ENCODE peak calls at places on chromosome 18, in nine cellular contexts. One of them, this sample, is unnamed.

GRCh38 chr18:6366776-6367175 is 47.9 kb downstream of the L3MBTL4 start:
- ATAC-seq in stimulated activated effector memory CD8-positive, alpha-beta T cell treated with anti-CD3 and anti-CD28 coated beads, Interleukin-12 subunit alpha, Interleukin-12 subunit beta, amount 100 ng/mL, for 72 hours: no peak
- ATAC-seq in left cardiac atrium: no peak
- ATAC-seq in activated B cell treated with CpG ODN at 0.5 μM for 24 hours: no peak
- ATAC-seq in natural killer cell: no peak
- ATAC-seq in upper lobe of right lung: no peak
- ATAC-seq in heart right ventricle: no peak
- ATAC-seq in gastrocnemius medialis: no peak
- ATAC-seq in T-helper 17 cell: no peak
- ATAC-seq in this sample: no peak

GRCh38 chr18:48348739-48349138 is 60.4 kb downstream of the ZBTB7C start:
- ATAC-seq in left cardiac atrium: no peak
- ATAC-seq in heart right ventricle: no peak
- ATAC-seq in T-helper 17 cell: no peak
- ATAC-seq in upper lobe of right lung: peak; percentile 11
- ATAC-seq in activated B cell treated with CpG ODN at 0.5 μM for 24 hours: no peak
- ATAC-seq in gastrocnemius medialis: no peak
- ATAC-seq in stimulated activated effector memory CD8-positive, alpha-beta T cell treated with anti-CD3 and anti-CD28 coated beads, Interleukin-12 subunit alpha, Interleukin-12 subunit beta, amount 100 ng/mL, for 72 hours: no peak
- ATAC-seq in natural killer cell: no peak
- ATAC-seq in this sample: no peak

GRCh38 chr18:1252534-1252933 is 347.9 kb downstream of the ADCYAP1 start:
- ATAC-seq in left cardiac atrium: no peak
- ATAC-seq in natural killer cell: no peak
- ATAC-seq in stimulated activated effector memory CD8-positive, alpha-beta T cell treated with anti-CD3 and anti-CD28 coated beads, Interleukin-12 subunit alpha, Interleukin-12 subunit beta, amount 100 ng/mL, for 72 hours: no peak
- ATAC-seq in heart right ventricle: no peak
- ATAC-seq in activated B cell treated with CpG ODN at 0.5 μM for 24 hours: no peak
- ATAC-seq in T-helper 17 cell: no peak
- ATAC-seq in gastrocnemius medialis: no peak
- ATAC-seq in upper lobe of right lung: no peak
- ATAC-seq in this sample: no peak

GRCh38 chr18:40878371-40878770 is 1076.7 kb upstream of the PIK3C3 start:
- ATAC-seq in activated B cell treated with CpG ODN at 0.5 μM for 24 hours: no peak
- ATAC-seq in gastrocnemius medialis: no peak
- ATAC-seq in natural killer cell: no peak
- ATAC-seq in stimulated activated effector memory CD8-positive, alpha-beta T cell treated with anti-CD3 and anti-CD28 coated beads, Interleukin-12 subunit alpha, Interleukin-12 subunit beta, amount 100 ng/mL, for 72 hours: no peak
- ATAC-seq in upper lobe of right lung: no peak
- ATAC-seq in heart right ventricle: no peak
- ATAC-seq in T-helper 17 cell: no peak
- ATAC-seq in left cardiac atrium: no peak
- ATAC-seq in this sample: no peak

GRCh38 chr18:3664563-3665178 is 214.7 kb downstream of the TGIF1 start:
- ATAC-seq in T-helper 17 cell: no peak
- ATAC-seq in natural killer cell: no peak
- ATAC-seq in upper lobe of right lung: peak; percentile 67
- ATAC-seq in heart right ventricle: no peak
- ATAC-seq in activated B cell treated with CpG ODN at 0.5 μM for 24 hours: no peak
- ATAC-seq in gastrocnemius medialis: no peak
- ATAC-seq in left cardiac atrium: no peak
- ATAC-seq in stimulated activated effector memory CD8-positive, alpha-beta T cell treated with anti-CD3 and anti-CD28 coated beads, Interleukin-12 subunit alpha, Interleukin-12 subunit beta, amount 100 ng/mL, for 72 hours: no peak
- ATAC-seq in this sample: no peak

GRCh38 chr18:35343488-35343935 is 708 bp downstream of the ZNF24 start:
- ATAC-seq in T-helper 17 cell: no peak
- ATAC-seq in stimulated activated effector memory CD8-positive, alpha-beta T cell treated with anti-CD3 and anti-CD28 coated beads, Interleukin-12 subunit alpha, Interleukin-12 subunit beta, amount 100 ng/mL, for 72 hours: no peak
- ATAC-seq in heart right ventricle: no peak
- ATAC-seq in upper lobe of right lung: no peak
- ATAC-seq in activated B cell treated with CpG ODN at 0.5 μM for 24 hours: no peak
- ATAC-seq in left cardiac atrium: no peak
- ATAC-seq in gastrocnemius medialis: no peak
- ATAC-seq in natural killer cell: no peak
- ATAC-seq in this sample: no peak

GRCh38 chr18:12318334-12318697 is 10.3 kb downstream of the TUBB6 start:
- ATAC-seq in stimulated activated effector memory CD8-positive, alpha-beta T cell treated with anti-CD3 and anti-CD28 coated beads, Interleukin-12 subunit alpha, Interleukin-12 subunit beta, amount 100 ng/mL, for 72 hours: no peak
- ATAC-seq in natural killer cell: no peak
- ATAC-seq in activated B cell treated with CpG ODN at 0.5 μM for 24 hours: no peak
- ATAC-seq in left cardiac atrium: peak; percentile 8
- ATAC-seq in heart right ventricle: peak; percentile 64
- ATAC-seq in gastrocnemius medialis: peak; percentile 30
- ATAC-seq in upper lobe of right lung: peak; percentile 32
- ATAC-seq in T-helper 17 cell: no peak
- ATAC-seq in this sample: no peak

GRCh38 chr18:56900195-56901094 is 246.4 kb upstream of the BOD1L2 start:
- ATAC-seq in heart right ventricle: peak; percentile 62
- ATAC-seq in stimulated activated effector memory CD8-positive, alpha-beta T cell treated with anti-CD3 and anti-CD28 coated beads, Interleukin-12 subunit alpha, Interleukin-12 subunit beta, amount 100 ng/mL, for 72 hours: no peak
- ATAC-seq in upper lobe of right lung: no peak
- ATAC-seq in T-helper 17 cell: no peak
- ATAC-seq in left cardiac atrium: peak; percentile 38
- ATAC-seq in activated B cell treated with CpG ODN at 0.5 μM for 24 hours: no peak
- ATAC-seq in natural killer cell: no peak
- ATAC-seq in gastrocnemius medialis: no peak
- ATAC-seq in this sample: no peak

GRCh38 chr18:51330148-51330547 is 132.7 kb upstream of the MEX3C start:
- ATAC-seq in upper lobe of right lung: no peak
- ATAC-seq in gastrocnemius medialis: no peak
- ATAC-seq in left cardiac atrium: no peak
- ATAC-seq in heart right ventricle: no peak
- ATAC-seq in T-helper 17 cell: no peak
- ATAC-seq in activated B cell treated with CpG ODN at 0.5 μM for 24 hours: no peak
- ATAC-seq in stimulated activated effector memory CD8-positive, alpha-beta T cell treated with anti-CD3 and anti-CD28 coated beads, Interleukin-12 subunit alpha, Interleukin-12 subunit beta, amount 100 ng/mL, for 72 hours: no peak
- ATAC-seq in natural killer cell: no peak
- ATAC-seq in this sample: no peak

GRCh38 chr18:77872166-77872565 is 622.5 kb downstream of the GALR1 start:
- ATAC-seq in left cardiac atrium: no peak
- ATAC-seq in upper lobe of right lung: no peak
- ATAC-seq in T-helper 17 cell: no peak
- ATAC-seq in natural killer cell: no peak
- ATAC-seq in heart right ventricle: no peak
- ATAC-seq in gastrocnemius medialis: no peak
- ATAC-seq in activated B cell treated with CpG ODN at 0.5 μM for 24 hours: no peak
- ATAC-seq in stimulated activated effector memory CD8-positive, alpha-beta T cell treated with anti-CD3 and anti-CD28 coated beads, Interleukin-12 subunit alpha, Interleukin-12 subunit beta, amount 100 ng/mL, for 72 hours: no peak
- ATAC-seq in this sample: no peak

GRCh38 chr18:50279752-50280151 is 1.6 kb downstream of the MBD1 start:
- ATAC-seq in T-helper 17 cell: no peak
- ATAC-seq in upper lobe of right lung: no peak
- ATAC-seq in left cardiac atrium: no peak
- ATAC-seq in gastrocnemius medialis: no peak
- ATAC-seq in natural killer cell: no peak
- ATAC-seq in stimulated activated effector memory CD8-positive, alpha-beta T cell treated with anti-CD3 and anti-CD28 coated beads, Interleukin-12 subunit alpha, Interleukin-12 subunit beta, amount 100 ng/mL, for 72 hours: no peak
- ATAC-seq in heart right ventricle: no peak
- ATAC-seq in activated B cell treated with CpG ODN at 0.5 μM for 24 hours: no peak
- ATAC-seq in this sample: no peak

GRCh38 chr18:58394607-58395425 is 234.1 kb downstream of the ALPK2 start:
- ATAC-seq in stimulated activated effector memory CD8-positive, alpha-beta T cell treated with anti-CD3 and anti-CD28 coated beads, Interleukin-12 subunit alpha, Interleukin-12 subunit beta, amount 100 ng/mL, for 72 hours: peak; percentile 46
- ATAC-seq in activated B cell treated with CpG ODN at 0.5 μM for 24 hours: no peak
- ATAC-seq in natural killer cell: no peak
- ATAC-seq in left cardiac atrium: no peak
- ATAC-seq in upper lobe of right lung: peak; percentile 55
- ATAC-seq in gastrocnemius medialis: no peak
- ATAC-seq in heart right ventricle: no peak
- ATAC-seq in T-helper 17 cell: peak; percentile 52
- ATAC-seq in this sample: no peak

GRCh38 chr18:75264195-75264594 is 53.6 kb downstream of the TSHZ1 start:
- ATAC-seq in left cardiac atrium: no peak
- ATAC-seq in T-helper 17 cell: no peak
- ATAC-seq in natural killer cell: no peak
- ATAC-seq in activated B cell treated with CpG ODN at 0.5 μM for 24 hours: no peak
- ATAC-seq in upper lobe of right lung: no peak
- ATAC-seq in gastrocnemius medialis: no peak
- ATAC-seq in stimulated activated effector memory CD8-positive, alpha-beta T cell treated with anti-CD3 and anti-CD28 coated beads, Interleukin-12 subunit alpha, Interleukin-12 subunit beta, amount 100 ng/mL, for 72 hours: no peak
- ATAC-seq in heart right ventricle: no peak
- ATAC-seq in this sample: no peak

GRCh38 chr18:12741351-12741750 is 38.5 kb downstream of the PSMG2 start:
- ATAC-seq in T-helper 17 cell: no peak
- ATAC-seq in heart right ventricle: no peak
- ATAC-seq in gastrocnemius medialis: no peak
- ATAC-seq in activated B cell treated with CpG ODN at 0.5 μM for 24 hours: no peak
- ATAC-seq in stimulated activated effector memory CD8-positive, alpha-beta T cell treated with anti-CD3 and anti-CD28 coated beads, Interleukin-12 subunit alpha, Interleukin-12 subunit beta, amount 100 ng/mL, for 72 hours: peak; percentile 77
- ATAC-seq in left cardiac atrium: no peak
- ATAC-seq in natural killer cell: no peak
- ATAC-seq in upper lobe of right lung: no peak
- ATAC-seq in this sample: no peak

GRCh38 chr18:79422022-79422782 is 26.5 kb downstream of the NFATC1 start:
- ATAC-seq in natural killer cell: peak; percentile 76
- ATAC-seq in heart right ventricle: no peak
- ATAC-seq in gastrocnemius medialis: peak; percentile 59
- ATAC-seq in T-helper 17 cell: no peak
- ATAC-seq in upper lobe of right lung: no peak
- ATAC-seq in left cardiac atrium: no peak
- ATAC-seq in stimulated activated effector memory CD8-positive, alpha-beta T cell treated with anti-CD3 and anti-CD28 coated beads, Interleukin-12 subunit alpha, Interleukin-12 subunit beta, amount 100 ng/mL, for 72 hours: peak; percentile 37
- ATAC-seq in activated B cell treated with CpG ODN at 0.5 μM for 24 hours: peak; percentile 64
- ATAC-seq in this sample: peak; percentile 64

GRCh38 chr18:75491361-75491760 is 63.9 kb upstream of the SMIM21 start:
- ATAC-seq in heart right ventricle: no peak
- ATAC-seq in gastrocnemius medialis: no peak
- ATAC-seq in activated B cell treated with CpG ODN at 0.5 μM for 24 hours: no peak
- ATAC-seq in left cardiac atrium: no peak
- ATAC-seq in stimulated activated effector memory CD8-positive, alpha-beta T cell treated with anti-CD3 and anti-CD28 coated beads, Interleukin-12 subunit alpha, Interleukin-12 subunit beta, amount 100 ng/mL, for 72 hours: no peak
- ATAC-seq in natural killer cell: no peak
- ATAC-seq in T-helper 17 cell: no peak
- ATAC-seq in upper lobe of right lung: no peak
- ATAC-seq in this sample: no peak

GRCh38 chr18:12883003-12883683 is 894 bp downstream of the PTPN2 start:
- ATAC-seq in upper lobe of right lung: peak; percentile 33
- ATAC-seq in left cardiac atrium: peak; percentile 79
- ATAC-seq in stimulated activated effector memory CD8-positive, alpha-beta T cell treated with anti-CD3 and anti-CD28 coated beads, Interleukin-12 subunit alpha, Interleukin-12 subunit beta, amount 100 ng/mL, for 72 hours: peak; percentile 35
- ATAC-seq in activated B cell treated with CpG ODN at 0.5 μM for 24 hours: no peak
- ATAC-seq in gastrocnemius medialis: peak; percentile 55
- ATAC-seq in T-helper 17 cell: no peak
- ATAC-seq in natural killer cell: peak; percentile 3
- ATAC-seq in heart right ventricle: peak; percentile 60
- ATAC-seq in this sample: peak; percentile 69

GRCh38 chr18:53458944-53459580 is 765.4 kb downstream of the MBD2 start:
- ATAC-seq in activated B cell treated with CpG ODN at 0.5 μM for 24 hours: no peak
- ATAC-seq in heart right ventricle: no peak
- ATAC-seq in left cardiac atrium: peak; percentile 37
- ATAC-seq in T-helper 17 cell: no peak
- ATAC-seq in upper lobe of right lung: no peak
- ATAC-seq in natural killer cell: no peak
- ATAC-seq in gastrocnemius medialis: no peak
- ATAC-seq in stimulated activated effector memory CD8-positive, alpha-beta T cell treated with anti-CD3 and anti-CD28 coated beads, Interleukin-12 subunit alpha, Interleukin-12 subunit beta, amount 100 ng/mL, for 72 hours: no peak
- ATAC-seq in this sample: no peak

GRCh38 chr18:25326231-25327042 is 25.5 kb downstream of the ZNF521 start:
- ATAC-seq in heart right ventricle: no peak
- ATAC-seq in T-helper 17 cell: no peak
- ATAC-seq in activated B cell treated with CpG ODN at 0.5 μM for 24 hours: no peak
- ATAC-seq in natural killer cell: no peak
- ATAC-seq in stimulated activated effector memory CD8-positive, alpha-beta T cell treated with anti-CD3 and anti-CD28 coated beads, Interleukin-12 subunit alpha, Interleukin-12 subunit beta, amount 100 ng/mL, for 72 hours: no peak
- ATAC-seq in gastrocnemius medialis: no peak
- ATAC-seq in left cardiac atrium: no peak
- ATAC-seq in upper lobe of right lung: no peak
- ATAC-seq in this sample: no peak

GRCh38 chr18:47911877-47912276 is 18.6 kb downstream of the SMAD2 start:
- ATAC-seq in upper lobe of right lung: no peak
- ATAC-seq in stimulated activated effector memory CD8-positive, alpha-beta T cell treated with anti-CD3 and anti-CD28 coated beads, Interleukin-12 subunit alpha, Interleukin-12 subunit beta, amount 100 ng/mL, for 72 hours: no peak
- ATAC-seq in activated B cell treated with CpG ODN at 0.5 μM for 24 hours: no peak
- ATAC-seq in gastrocnemius medialis: peak; percentile 94
- ATAC-seq in natural killer cell: peak; percentile 66
- ATAC-seq in T-helper 17 cell: peak; percentile 76
- ATAC-seq in left cardiac atrium: peak; percentile 75
- ATAC-seq in heart right ventricle: peak; percentile 82
- ATAC-seq in this sample: no peak

GRCh38 chr18:41347057-41347456 is 608.0 kb upstream of the PIK3C3 start:
- ATAC-seq in natural killer cell: no peak
- ATAC-seq in T-helper 17 cell: no peak
- ATAC-seq in heart right ventricle: no peak
- ATAC-seq in stimulated activated effector memory CD8-positive, alpha-beta T cell treated with anti-CD3 and anti-CD28 coated beads, Interleukin-12 subunit alpha, Interleukin-12 subunit beta, amount 100 ng/mL, for 72 hours: no peak
- ATAC-seq in upper lobe of right lung: no peak
- ATAC-seq in gastrocnemius medialis: no peak
- ATAC-seq in left cardiac atrium: no peak
- ATAC-seq in activated B cell treated with CpG ODN at 0.5 μM for 24 hours: no peak
- ATAC-seq in this sample: no peak

GRCh38 chr18:58156516-58156915 is 112.5 kb downstream of the NEDD4L start:
- ATAC-seq in gastrocnemius medialis: no peak
- ATAC-seq in heart right ventricle: no peak
- ATAC-seq in activated B cell treated with CpG ODN at 0.5 μM for 24 hours: no peak
- ATAC-seq in natural killer cell: no peak
- ATAC-seq in upper lobe of right lung: no peak
- ATAC-seq in stimulated activated effector memory CD8-positive, alpha-beta T cell treated with anti-CD3 and anti-CD28 coated beads, Interleukin-12 subunit alpha, Interleukin-12 subunit beta, amount 100 ng/mL, for 72 hours: no peak
- ATAC-seq in T-helper 17 cell: no peak
- ATAC-seq in left cardiac atrium: no peak
- ATAC-seq in this sample: no peak

GRCh38 chr18:39764848-39765247 is 2190.2 kb upstream of the PIK3C3 start:
- ATAC-seq in T-helper 17 cell: no peak
- ATAC-seq in gastrocnemius medialis: no peak
- ATAC-seq in stimulated activated effector memory CD8-positive, alpha-beta T cell treated with anti-CD3 and anti-CD28 coated beads, Interleukin-12 subunit alpha, Interleukin-12 subunit beta, amount 100 ng/mL, for 72 hours: no peak
- ATAC-seq in natural killer cell: no peak
- ATAC-seq in left cardiac atrium: no peak
- ATAC-seq in heart right ventricle: no peak
- ATAC-seq in upper lobe of right lung: no peak
- ATAC-seq in activated B cell treated with CpG ODN at 0.5 μM for 24 hours: no peak
- ATAC-seq in this sample: no peak

GRCh38 chr18:650428-650858 is 7.0 kb upstream of the TYMS start:
- ATAC-seq in T-helper 17 cell: peak; percentile 36
- ATAC-seq in left cardiac atrium: no peak
- ATAC-seq in natural killer cell: no peak
- ATAC-seq in activated B cell treated with CpG ODN at 0.5 μM for 24 hours: peak; percentile 67
- ATAC-seq in gastrocnemius medialis: no peak
- ATAC-seq in stimulated activated effector memory CD8-positive, alpha-beta T cell treated with anti-CD3 and anti-CD28 coated beads, Interleukin-12 subunit alpha, Interleukin-12 subunit beta, amount 100 ng/mL, for 72 hours: peak; percentile 57
- ATAC-seq in heart right ventricle: no peak
- ATAC-seq in upper lobe of right lung: no peak
- ATAC-seq in this sample: no peak

GRCh38 chr18:9861933-9862332 is 23.8 kb upstream of the TXNDC2 start:
- ATAC-seq in heart right ventricle: no peak
- ATAC-seq in natural killer cell: no peak
- ATAC-seq in left cardiac atrium: no peak
- ATAC-seq in gastrocnemius medialis: no peak
- ATAC-seq in upper lobe of right lung: no peak
- ATAC-seq in activated B cell treated with CpG ODN at 0.5 μM for 24 hours: no peak
- ATAC-seq in T-helper 17 cell: no peak
- ATAC-seq in stimulated activated effector memory CD8-positive, alpha-beta T cell treated with anti-CD3 and anti-CD28 coated beads, Interleukin-12 subunit alpha, Interleukin-12 subunit beta, amount 100 ng/mL, for 72 hours: peak; percentile 90
- ATAC-seq in this sample: no peak

GRCh38 chr18:63120541-63121059 is 199.0 kb downstream of the BCL2 start:
- ATAC-seq in T-helper 17 cell: no peak
- ATAC-seq in stimulated activated effector memory CD8-positive, alpha-beta T cell treated with anti-CD3 and anti-CD28 coated beads, Interleukin-12 subunit alpha, Interleukin-12 subunit beta, amount 100 ng/mL, for 72 hours: no peak
- ATAC-seq in left cardiac atrium: peak; percentile 37
- ATAC-seq in gastrocnemius medialis: no peak
- ATAC-seq in heart right ventricle: peak; percentile 86
- ATAC-seq in natural killer cell: no peak
- ATAC-seq in activated B cell treated with CpG ODN at 0.5 μM for 24 hours: no peak
- ATAC-seq in upper lobe of right lung: no peak
- ATAC-seq in this sample: no peak

GRCh38 chr18:28469946-28470345 is 293.0 kb upstream of the CDH2 start:
- ATAC-seq in left cardiac atrium: no peak
- ATAC-seq in T-helper 17 cell: no peak
- ATAC-seq in activated B cell treated with CpG ODN at 0.5 μM for 24 hours: no peak
- ATAC-seq in upper lobe of right lung: peak; percentile 88
- ATAC-seq in heart right ventricle: no peak
- ATAC-seq in gastrocnemius medialis: no peak
- ATAC-seq in natural killer cell: peak; percentile 46
- ATAC-seq in stimulated activated effector memory CD8-positive, alpha-beta T cell treated with anti-CD3 and anti-CD28 coated beads, Interleukin-12 subunit alpha, Interleukin-12 subunit beta, amount 100 ng/mL, for 72 hours: no peak
- ATAC-seq in this sample: no peak

GRCh38 chr18:22563098-22563707 is 145.5 kb upstream of the CTAGE1 start:
- ATAC-seq in activated B cell treated with CpG ODN at 0.5 μM for 24 hours: no peak
- ATAC-seq in left cardiac atrium: peak; percentile 71
- ATAC-seq in T-helper 17 cell: peak; percentile 51
- ATAC-seq in natural killer cell: peak; percentile 68
- ATAC-seq in gastrocnemius medialis: peak; percentile 66
- ATAC-seq in heart right ventricle: peak; percentile 72
- ATAC-seq in upper lobe of right lung: peak; percentile 91
- ATAC-seq in stimulated activated effector memory CD8-positive, alpha-beta T cell treated with anti-CD3 and anti-CD28 coated beads, Interleukin-12 subunit alpha, Interleukin-12 subunit beta, amount 100 ng/mL, for 72 hours: peak; percentile 84
- ATAC-seq in this sample: peak; percentile 69

GRCh38 chr18:48655460-48655859 is 116.6 kb downstream of the CTIF start:
- ATAC-seq in gastrocnemius medialis: no peak
- ATAC-seq in heart right ventricle: no peak
- ATAC-seq in T-helper 17 cell: no peak
- ATAC-seq in upper lobe of right lung: peak; percentile 32
- ATAC-seq in activated B cell treated with CpG ODN at 0.5 μM for 24 hours: no peak
- ATAC-seq in left cardiac atrium: peak; percentile 17
- ATAC-seq in stimulated activated effector memory CD8-positive, alpha-beta T cell treated with anti-CD3 and anti-CD28 coated beads, Interleukin-12 subunit alpha, Interleukin-12 subunit beta, amount 100 ng/mL, for 72 hours: no peak
- ATAC-seq in natural killer cell: no peak
- ATAC-seq in this sample: no peak

GRCh38 chr18:37334494-37335125 is 231.0 kb downstream of the CELF4 start:
- ATAC-seq in upper lobe of right lung: no peak
- ATAC-seq in heart right ventricle: no peak
- ATAC-seq in natural killer cell: no peak
- ATAC-seq in T-helper 17 cell: no peak
- ATAC-seq in activated B cell treated with CpG ODN at 0.5 μM for 24 hours: no peak
- ATAC-seq in gastrocnemius medialis: no peak
- ATAC-seq in left cardiac atrium: no peak
- ATAC-seq in stimulated activated effector memory CD8-positive, alpha-beta T cell treated with anti-CD3 and anti-CD28 coated beads, Interleukin-12 subunit alpha, Interleukin-12 subunit beta, amount 100 ng/mL, for 72 hours: no peak
- ATAC-seq in this sample: no peak

GRCh38 chr18:49048361-49048760 is 97.6 kb upstream of the SMAD7 start:
- ATAC-seq in heart right ventricle: no peak
- ATAC-seq in left cardiac atrium: no peak
- ATAC-seq in natural killer cell: no peak
- ATAC-seq in activated B cell treated with CpG ODN at 0.5 μM for 24 hours: no peak
- ATAC-seq in upper lobe of right lung: no peak
- ATAC-seq in stimulated activated effector memory CD8-positive, alpha-beta T cell treated with anti-CD3 and anti-CD28 coated beads, Interleukin-12 subunit alpha, Interleukin-12 subunit beta, amount 100 ng/mL, for 72 hours: no peak
- ATAC-seq in T-helper 17 cell: no peak
- ATAC-seq in gastrocnemius medialis: no peak
- ATAC-seq in this sample: no peak

This sample was measured in gastroesophageal sphincter.